ENCODE peak calls at places on chromosome 10, in six cellular contexts. J is GM12891, B is HepG2, R is K562, L is H1, C is GM12878. K is an unnamed sample.

GRCh38 chr10:11682896-11683295 is 59.3 kb upstream of the ECHDC3 start:
- DNase-seq in J (no peak), B (no peak), R (no peak), L (no peak), C (no peak), K (no peak)

GRCh38 chr10:2619927-2620326 is 447.4 kb upstream of the PFKP start:
- DNase-seq in J (no peak), B (no peak), R (no peak), L (no peak), C (no peak), K (no peak)

GRCh38 chr10:131430716-131431402 is 119.3 kb upstream of the TCERG1L start:
- DNase-seq in J (no peak), B (no peak), R (no peak), L (no peak), C (no peak), K (no peak)

GRCh38 chr10:32972929-32973328 is 14.9 kb upstream of the ITGB1 start:
- DNase-seq in J (no peak), B (no peak), R (no peak), L (no peak), C (no peak), K (no peak)

GRCh38 chr10:1280436-1281401 is 224.5 kb downstream of the WDR37 start:
- DNase-seq in J (no peak), B (no peak), R (no peak), L (no peak), C (no peak), K (no peak)

GRCh38 chr10:75106242-75106641 is 5.2 kb upstream of the SAMD8 start:
- DNase-seq in J (no peak), B (no peak), R (no peak), L (peak), C (no peak), K (no peak)

GRCh38 chr10:116669832-116670644 is 49.3 kb downstream of the PNLIPRP2 start:
- DNase-seq in J (no peak), B (peak), R (peak), L (peak), C (no peak), K (no peak)

GRCh38 chr10:43407148-43407575 is 1.8 kb downstream of the HNRNPF start:
- DNase-seq in J (no peak), B (no peak), R (peak), L (no peak), C (no peak), K (peak)

GRCh38 chr10:97207756-97208346 is 22.1 kb upstream of the SLIT1 start:
- DNase-seq in J (no peak), B (no peak), R (no peak), L (peak), C (no peak), K (no peak)

GRCh38 chr10:30438016-30438850 is 4.2 kb downstream of the MAP3K8 start:
- DNase-seq in J (no peak), B (peak), R (no peak), L (no peak), C (no peak), K (no peak)

GRCh38 chr10:110170142-110170887 is 37.1 kb upstream of the MXI1 start:
- DNase-seq in J (no peak), B (no peak), R (no peak), L (peak), C (no peak), K (no peak)

GRCh38 chr10:3749597-3750351 is 35.2 kb downstream of the KLF6 start:
- DNase-seq in J (no peak), B (peak), R (no peak), L (no peak), C (no peak), K (no peak)

GRCh38 chr10:5691786-5692185 is 7.1 kb downstream of the TASOR2 start:
- DNase-seq in J (no peak), B (no peak), R (no peak), L (no peak), C (no peak), K (no peak)

GRCh38 chr10:107418411-107418810 is 253.9 kb upstream of the SORCS1 start:
- DNase-seq in J (no peak), B (no peak), R (no peak), L (no peak), C (peak), K (no peak)

GRCh38 chr10:77351386-77351785 is 286.2 kb downstream of the KCNMA1 start:
- DNase-seq in J (no peak), B (no peak), R (no peak), L (no peak), C (no peak), K (no peak)

GRCh38 chr10:76553231-76553630 is 1084.4 kb downstream of the KCNMA1 start:
- DNase-seq in J (no peak), B (no peak), R (no peak), L (no peak), C (no peak), K (no peak)

GRCh38 chr10:787933-788651 is 98.6 kb upstream of the DIP2C start:
- DNase-seq in J (no peak), B (no peak), R (peak), L (peak), C (no peak), K (no peak)

GRCh38 chr10:7767209-7767608 is 20.6 kb downstream of the KIN start:
- DNase-seq in J (no peak), B (no peak), R (no peak), L (no peak), C (no peak), K (no peak)

GRCh38 chr10:132666733-132667612 is 119.0 kb downstream of the NKX6-2 start:
- DNase-seq in J (no peak), B (no peak), R (no peak), L (no peak), C (no peak), K (no peak)

DNA sequence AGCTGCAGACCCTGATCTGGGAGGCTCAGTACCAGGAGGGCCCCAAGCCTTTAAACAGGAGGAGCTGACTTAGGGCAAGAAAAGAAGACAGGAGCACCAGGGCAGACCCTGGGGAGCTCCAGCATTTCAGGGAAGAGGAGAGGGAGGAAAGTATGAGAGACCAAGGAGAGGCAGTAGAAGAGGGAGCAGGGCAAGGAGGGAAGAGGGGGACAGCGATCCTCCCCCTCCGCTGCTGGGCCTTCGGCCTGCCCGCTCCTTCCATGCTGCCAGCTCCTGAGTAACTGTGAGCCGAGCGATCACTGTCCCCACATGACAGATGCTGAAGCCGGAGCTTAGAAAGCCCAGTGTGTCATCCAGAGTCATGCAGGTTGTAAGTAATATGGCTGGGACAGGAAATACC is 65.9 kb downstream of the ALOX5 start:
- DNase-seq in J (no peak), B (no peak), R (no peak), L (no peak), C (no peak), K (no peak)
- TF ChIP-seq TAF1 in J (no peak), B (no peak), R (no peak), L (no peak), C (no peak), K (no peak)

GRCh38 chr10:68329506-68329861 is 2.4 kb upstream of the HNRNPH3 start:
- DNase-seq in J (no peak), B (no peak), R (no peak), L (no peak), C (no peak), K (no peak)

GRCh38 chr10:68331455-68332258 is at the start of gene HNRNPH3:
- DNase-seq in J (peak), B (peak), R (peak), L (peak), C (peak), K (peak)

GRCh38 chr10:68330852-68331454 is 911 bp upstream of the HNRNPH3 start:
- DNase-seq in J (no peak), B (no peak), R (no peak), L (no peak), C (no peak), K (no peak)

GRCh38 chr10:68332259-68333057 is at the start of gene PBLD:
- DNase-seq in J (peak), B (peak), R (peak), L (peak), C (no peak), K (peak)

GRCh38 chr10:68327889-68328786 is 3.7 kb upstream of the HNRNPH3 start:
- DNase-seq in J (no peak), B (peak), R (no peak), L (no peak), C (no peak), K (no peak)
- TF ChIP-seq POLR2A in J (no peak), B (no peak), R (no peak), L (no peak), C (no peak), K (no peak)

DNA sequence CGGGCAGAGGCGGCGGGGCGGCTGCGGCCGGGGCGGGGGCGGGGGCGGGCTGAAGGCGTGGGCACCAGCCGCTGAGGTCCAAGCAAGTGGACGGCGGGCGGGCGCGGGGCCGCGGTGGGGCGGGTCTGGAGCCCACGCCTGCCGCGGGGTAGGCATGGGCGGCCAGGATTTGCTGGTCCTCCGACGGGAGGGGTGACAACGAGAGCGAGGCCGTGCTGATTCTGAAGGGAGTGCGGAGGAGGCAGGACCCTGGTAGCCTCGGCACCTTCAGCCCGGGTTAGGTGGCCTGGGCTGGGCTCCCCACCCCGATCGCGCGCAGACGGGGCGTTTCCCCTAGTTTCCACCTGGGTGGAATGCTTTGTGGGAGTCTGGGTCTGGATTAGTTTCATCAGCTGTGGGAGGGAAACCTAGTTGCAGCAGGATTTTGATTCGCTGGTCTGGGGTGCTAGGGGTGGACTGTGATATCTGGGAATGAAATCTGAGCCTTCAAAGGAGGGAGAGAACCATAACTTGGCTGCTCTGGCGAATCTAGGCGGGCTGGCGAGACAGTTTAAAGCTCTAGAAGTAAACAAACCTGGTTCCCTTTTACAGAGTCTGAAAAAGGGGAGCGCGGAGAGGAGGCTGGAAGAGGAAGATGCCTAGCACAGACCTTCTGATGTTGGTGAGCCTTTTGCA is 609 bp downstream of the SGPL1 start:
- DNase-seq in J (peak), B (peak), R (no peak), L (peak), C (no peak), K (peak)
- TF ChIP-seq POLR2AphosphoS5 in J (no peak), B (peak), R (no peak), L (no peak), C (no peak), K (no peak)

DNA sequence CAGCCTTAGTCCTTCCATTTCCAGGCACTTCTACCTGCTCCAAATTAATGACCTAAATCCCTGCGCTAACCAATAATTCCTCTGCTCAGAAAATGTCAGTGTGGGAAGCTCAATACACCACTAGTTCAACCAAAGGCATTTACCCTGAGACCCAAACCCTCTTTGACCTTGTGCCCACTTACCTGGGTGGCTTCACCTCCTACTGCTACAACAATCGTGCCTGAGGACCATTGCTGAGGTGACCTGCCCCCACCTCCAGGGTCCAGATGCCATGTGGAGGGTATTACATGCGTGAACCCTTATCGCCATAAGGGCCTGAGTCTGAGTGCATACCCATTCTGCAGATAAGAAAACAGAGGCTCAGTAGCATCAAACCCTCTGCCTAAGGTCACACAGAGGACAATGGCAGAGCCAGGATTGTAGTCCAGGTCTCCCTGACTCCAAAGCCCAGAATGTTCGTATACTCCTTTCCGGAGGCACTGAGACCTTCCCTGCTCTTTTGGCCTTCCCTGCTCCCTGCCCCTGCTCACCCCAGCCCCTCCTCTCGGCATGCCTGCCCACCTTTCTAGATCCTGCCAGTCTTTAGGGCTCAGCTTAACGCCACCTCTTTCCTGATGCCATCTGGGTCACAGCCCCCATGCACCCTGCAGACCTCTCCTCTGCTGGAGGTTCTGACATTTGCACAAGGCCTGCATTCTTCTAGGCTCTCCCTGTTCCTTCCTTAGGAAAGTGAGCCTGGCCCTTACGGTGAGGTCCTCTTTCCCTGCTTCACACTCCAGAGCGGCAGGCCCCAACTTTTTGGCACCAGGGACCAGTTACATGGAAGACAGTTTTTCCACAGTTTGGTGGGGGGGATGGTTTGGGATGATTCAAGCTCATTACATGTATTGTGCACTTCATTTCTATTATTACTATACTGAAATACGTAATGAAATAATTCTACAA is 94.9 kb downstream of the CHST15 start:
- DNase-seq in J (peak), B (no peak), R (no peak), L (no peak), C (no peak), K (no peak)
- TF ChIP-seq TAF1 in J (no peak), B (no peak), R (no peak), L (no peak), C (no peak), K (no peak)

GRCh38 chr10:94029955-94030354 is 36.2 kb downstream of the PLCE1 start:
- DNase-seq in J (no peak), B (no peak), R (no peak), L (no peak), C (no peak), K (no peak)
- TF ChIP-seq POLR2A in J (no peak), B (no peak), R (no peak), L (no peak), C (no peak), K (no peak)

GRCh38 chr10:119409385-119409784 is 133.1 kb downstream of the RGS10 start:
- DNase-seq in J (no peak), B (no peak), R (no peak), L (no peak), C (no peak), K (no peak)

GRCh38 chr10:119408072-119408471 is 134.4 kb downstream of the RGS10 start:
- DNase-seq in J (no peak), B (peak), R (no peak), L (no peak), C (no peak), K (no peak)

GRCh38 chr10:119409906-119410305 is 132.6 kb downstream of the RGS10 start:
- DNase-seq in J (no peak), B (peak), R (no peak), L (no peak), C (no peak), K (no peak)

GRCh38 chr10:119410361-119411116 is 132.0 kb downstream of the RGS10 start:
- DNase-seq in J (no peak), B (no peak), R (no peak), L (no peak), C (no peak), K (no peak)

GRCh38 chr10:119408969-119409371 is 133.5 kb downstream of the RGS10 start:
- DNase-seq in J (no peak), B (peak), R (no peak), L (no peak), C (no peak), K (no peak)
- TF ChIP-seq POLR2AphosphoS5 in J (no peak), B (no peak), R (no peak), L (no peak), C (no peak), K (no peak)

GRCh38 chr10:111209666-111210065 is 132.8 kb downstream of the ADRA2A start:
- DNase-seq in J (no peak), B (no peak), R (no peak), L (no peak), C (no peak), K (no peak)
- TF ChIP-seq TAF1 in J (no peak), B (no peak), R (no peak), L (no peak), C (no peak), K (no peak)

K was measured in GM12892.